ENCODE peak calls at places on chromosomes 2 and 18, in four cellular contexts. M is H1, G is mesenchymal stem cell, R is IMR-90. W is an unnamed sample. For H3K36me3, the result is how much of the 10 kb centered on the place peaks cover.

GRCh38 chr2:61689526-61689925 is 151.4 kb upstream of the XPO1 start:
- DNase-seq in M (no peak), G (peak), R (peak), W (no peak)

GRCh38 chr2:84338069-84338468 is 121.0 kb downstream of the SUCLG1 start:
- DNase-seq in M (no peak), G (no peak), R (no peak), W (no peak)

GRCh38 chr2:67841711-67842110 is 221.1 kb downstream of the C1D start:
- DNase-seq in M (no peak), G (no peak), R (no peak), W (no peak)

GRCh38 chr2:207819021-207819687 is 49.4 kb upstream of the FZD5 start:
- DNase-seq in M (no peak), G (no peak), R (no peak), W (no peak)

GRCh38 chr2:68749345-68749744 is 14.7 kb downstream of the ARHGAP25 start:
- DNase-seq in M (no peak), G (no peak), R (no peak), W (no peak)

GRCh38 chr2:72144746-72145657 is 2.7 kb downstream of the CYP26B1 start:
- DNase-seq in M (no peak), G (peak), R (no peak), W (peak)

GRCh38 chr18:24126155-24126947 is 12.5 kb upstream of the CABYR start:
- DNase-seq in M (no peak), G (no peak), R (peak), W (no peak)

GRCh38 chr2:15912203-15912602 is 28.1 kb upstream of the MYCN start:
- DNase-seq in M (no peak), G (peak), R (peak), W (no peak)

GRCh38 chr2:23625726-23626125 is 240.7 kb downstream of the KLHL29 start:
- DNase-seq in M (no peak), G (no peak), R (no peak), W (no peak)

GRCh38 chr2:27716301-27717069 is 52.8 kb downstream of the SLC4A1AP start:
- DNase-seq in M (no peak), G (no peak), R (no peak), W (no peak)

GRCh38 chr2:165681841-165682240 is 112.2 kb downstream of the GALNT3 start:
- DNase-seq in M (no peak), G (no peak), R (no peak), W (no peak)

GRCh38 chr18:56043691-56044090 is 455.7 kb upstream of the TCF4 start:
- DNase-seq in M (peak), G (no peak), R (no peak), W (no peak)

GRCh38 chr2:217923007-217923686 is 79.6 kb downstream of the TNS1 start:
- DNase-seq in M (no peak), G (no peak), R (no peak), W (no peak)

GRCh38 chr18:70469916-70470315 is 181.1 kb downstream of the SOCS6 start:
- DNase-seq in M (no peak), G (no peak), R (no peak), W (no peak)

GRCh38 chr18:6414723-6415362 is at the start of gene L3MBTL4:
- DNase-seq in M (no peak), G (no peak), R (no peak), W (no peak)

GRCh38 chr18:21109936-21110666 is 1.5 kb downstream of the ROCK1 start:
- DNase-seq in M (no peak), G (no peak), R (peak), W (no peak)

GRCh38 chr18:69659142-69659651 is 258.5 kb downstream of the DOK6 start:
- DNase-seq in M (no peak), G (no peak), R (no peak), W (no peak)

GRCh38 chr2:65639156-65639876 is 206.9 kb upstream of the SPRED2 start:
- DNase-seq in M (no peak), G (no peak), R (peak), W (no peak)

GRCh38 chr2:195009202-195009601 is 647.8 kb upstream of the SLC39A10 start:
- DNase-seq in M (no peak), G (no peak), R (peak), W (no peak)

GRCh38 chr2:176002684-176003225 is 688 bp upstream of the LNPK start:
- DNase-seq in M (no peak), G (no peak), R (peak), W (no peak)

GRCh38 chr2:88227446-88227845 is 57.3 kb downstream of the THNSL2 start:
- DNase-seq in M (no peak), G (no peak), R (no peak), W (no peak)

GRCh38 chr2:175690113-175690716 is 311.9 kb downstream of the LNPK start:
- DNase-seq in M (peak), G (peak), R (peak), W (peak)

GRCh38 chr18:22165049-22165602 is 4.3 kb upstream of the GATA6 start:
- DNase-seq in M (no peak), G (no peak), R (no peak), W (no peak)

GRCh38 chr2:64649626-64650025 is 4.1 kb downstream of the SERTAD2 start:
- DNase-seq in M (no peak), G (no peak), R (no peak), W (no peak)

GRCh38 chr2:73268831-73269685 is 15.2 kb downstream of the FBXO41 start:
- DNase-seq in M (peak), G (no peak), R (peak), W (no peak)

GRCh38 chr18:49476664-49477411 is 10.2 kb downstream of the C18orf32 start:
- DNase-seq in M (no peak), G (peak), R (peak), W (no peak)

GRCh38 chr18:77071711-77072292 is 60.8 kb downstream of the MBP start:
- DNase-seq in M (no peak), G (peak), R (peak), W (no peak)

GRCh38 chr2:36964496-36965058 is 1.8 kb downstream of the STRN start:
- DNase-seq in M (no peak), G (peak), R (no peak), W (no peak)

GRCh38 chr18:9734189-9734588 is 26.1 kb downstream of the RAB31 start:
- DNase-seq in M (no peak), G (no peak), R (no peak), W (no peak)

GRCh38 chr2:121731366-121731765 is 5.3 kb downstream of the NIFK start:
- DNase-seq in M (no peak), G (no peak), R (no peak), W (no peak)

GRCh38 chr18:63107171-63107850 is 212.3 kb downstream of the BCL2 start:
- DNase-seq in M (no peak), G (no peak), R (no peak), W (no peak)

GRCh38 chr18:23437357-23438045 is 15.6 kb upstream of the RIOK3 start:
- DNase-seq in M (peak), G (peak), R (peak), W (peak)

GRCh38 chr2:2909086-2910035 is 468.3 kb downstream of the EIPR1 start:
- DNase-seq in M (no peak), G (no peak), R (no peak), W (no peak)

GRCh38 chr18:41940506-41941215 is 14.4 kb upstream of the PIK3C3 start:
- DNase-seq in M (peak), G (peak), R (peak), W (no peak)

GRCh38 chr2:113273031-113273551 is 5.6 kb downstream of the PAX8 start:
- DNase-seq in M (no peak), G (peak), R (peak), W (peak)

GRCh38 chr2:102094917-102095316 is 47.6 kb upstream of the IL1R1 start:
- DNase-seq in M (no peak), G (peak), R (peak), W (no peak)

DNA sequence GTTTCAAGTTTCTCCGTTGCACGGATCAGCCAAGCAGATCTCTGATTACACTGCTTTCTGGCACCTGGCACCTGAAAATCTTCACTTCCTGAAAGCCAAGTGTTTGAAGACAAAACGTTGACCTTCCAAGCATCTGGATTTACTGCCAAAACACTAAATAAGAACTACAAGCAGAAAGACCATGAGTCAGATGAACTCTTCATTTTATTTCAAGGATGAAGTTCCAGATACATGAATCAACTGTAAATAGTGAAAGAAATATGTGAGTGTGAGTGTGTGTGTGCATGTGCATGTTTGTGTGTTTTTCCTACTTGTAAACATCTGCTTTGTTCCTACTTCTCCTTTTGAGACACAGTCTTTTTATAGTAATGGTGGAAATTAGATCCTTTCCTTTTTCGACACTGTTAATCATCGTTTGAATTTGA is 60.0 kb upstream of the DTNA start:
- DNase-seq in M (no peak), G (peak), R (peak), W (no peak)
- H2BK15ac ChIP-seq in M (no peak), G (no peak), R (no peak), W (no peak)

DNA sequence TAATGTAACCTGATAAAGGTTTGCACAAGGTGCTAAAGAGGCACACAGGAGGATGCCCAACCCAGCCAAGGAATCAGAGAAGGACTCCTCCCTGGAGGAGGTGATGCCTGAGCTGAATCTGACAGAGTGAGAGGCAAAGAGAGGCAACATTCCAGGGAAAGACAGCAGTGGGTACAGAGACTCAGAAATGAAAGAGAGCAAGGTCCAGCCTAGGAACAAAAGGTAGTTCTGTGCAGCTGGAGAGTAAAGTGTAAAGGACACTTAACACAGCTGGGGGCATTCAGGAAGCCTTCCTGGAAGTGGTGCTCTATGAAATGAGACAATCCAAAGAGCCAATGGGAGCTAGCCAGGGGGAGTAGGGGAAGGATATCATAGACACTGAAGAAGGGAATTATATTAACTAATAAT is 181.0 kb upstream of the GLI2 start:
- DNase-seq in M (no peak), G (no peak), R (no peak), W (no peak)
- H3K14ac ChIP-seq in M (no peak), G (no peak), R (peak), W (no peak)

GRCh38 chr2:219282943-219283581 is 3.9 kb downstream of the DNAJB2 start:
- DNase-seq in M (no peak), G (no peak), R (no peak), W (no peak)

GRCh38 chr2:219280682-219281081 is 1.5 kb downstream of the DNAJB2 start:
- DNase-seq in M (no peak), G (no peak), R (no peak), W (no peak)

GRCh38 chr2:219279916-219280516 is 850 bp downstream of the DNAJB2 start:
- DNase-seq in M (no peak), G (no peak), R (no peak), W (no peak)

GRCh38 chr2:219282375-219282774 is 3.2 kb downstream of the DNAJB2 start:
- DNase-seq in M (no peak), G (no peak), R (no peak), W (no peak)

GRCh38 chr2:219281588-219281987 is 2.4 kb downstream of the DNAJB2 start:
- DNase-seq in M (no peak), G (no peak), R (no peak), W (no peak)
- H3K36me3 ChIP-seq in M (under half), G (half or more), R (half or more), W (under half)

GRCh38 chr2:148645925-148646559 is 1.5 kb downstream of the EPC2 start:
- DNase-seq in M (no peak), G (peak), R (peak), W (no peak)
- H2BK15ac ChIP-seq in M (no peak), G (no peak), R (no peak), W (no peak)

DNA sequence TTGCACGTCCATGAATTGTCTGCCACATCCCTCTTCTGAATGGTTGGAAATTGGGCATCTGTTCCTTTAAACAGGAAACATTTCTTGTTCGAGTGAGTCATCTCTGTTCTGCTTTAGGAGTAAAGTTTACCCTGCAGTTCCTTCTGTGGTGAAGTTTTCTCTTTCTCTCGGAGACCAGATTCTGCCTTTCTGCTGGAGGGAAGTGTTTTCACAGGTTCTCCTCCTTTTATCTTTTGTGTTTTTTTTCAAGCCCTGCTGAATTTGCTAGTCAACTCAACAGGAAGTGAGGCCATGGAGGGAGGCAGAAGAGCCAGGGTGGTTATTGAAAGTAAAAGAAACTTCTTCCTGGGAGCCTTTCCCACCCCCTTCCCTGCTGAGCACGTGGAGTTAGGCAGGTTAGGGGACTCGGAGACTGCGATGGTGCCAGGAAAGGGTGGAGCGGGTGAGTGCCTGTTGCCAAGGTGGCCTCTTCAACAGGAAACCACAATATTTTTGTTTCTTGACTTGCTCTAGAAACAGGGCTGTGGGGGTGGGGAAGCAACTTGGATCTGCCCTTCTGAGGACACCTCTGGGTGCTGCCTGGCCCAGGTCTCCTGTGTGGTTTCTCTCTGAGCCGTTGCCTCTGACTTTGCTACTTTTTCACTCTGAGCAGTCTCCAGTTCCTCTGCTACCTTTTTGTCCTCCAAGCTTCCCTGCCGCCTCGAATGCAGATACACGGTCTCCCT is 2.2 kb upstream of the CASP8 start:
- DNase-seq in M (no peak), G (peak), R (peak), W (no peak)
- H3K14ac ChIP-seq in M (no peak), G (peak), R (peak), W (no peak)

DNA sequence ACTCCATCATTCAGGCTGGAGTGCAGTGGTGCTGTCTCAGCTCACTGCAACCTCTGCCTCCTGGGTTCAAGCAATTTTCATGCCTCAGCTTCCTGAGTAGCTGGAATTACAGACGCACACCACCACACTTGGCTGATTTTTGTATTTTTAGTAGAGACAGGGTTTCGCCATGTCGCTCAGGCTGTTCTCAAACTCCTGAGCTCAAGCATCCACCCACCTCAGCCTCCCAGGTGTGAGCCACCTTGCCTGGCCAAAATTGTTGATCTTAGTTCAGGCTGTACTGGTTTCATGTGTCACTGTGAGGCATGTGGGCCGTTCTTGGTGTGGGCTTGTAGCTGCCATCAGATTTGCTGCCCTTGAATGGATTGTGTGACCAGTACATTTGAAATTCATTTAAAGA is 18.1 kb downstream of the CD8A start:
- DNase-seq in M (no peak), G (no peak), R (no peak), W (no peak)
- H3K36me3 ChIP-seq in M (under half), G (half or more), R (under half), W (half or more)

DNA sequence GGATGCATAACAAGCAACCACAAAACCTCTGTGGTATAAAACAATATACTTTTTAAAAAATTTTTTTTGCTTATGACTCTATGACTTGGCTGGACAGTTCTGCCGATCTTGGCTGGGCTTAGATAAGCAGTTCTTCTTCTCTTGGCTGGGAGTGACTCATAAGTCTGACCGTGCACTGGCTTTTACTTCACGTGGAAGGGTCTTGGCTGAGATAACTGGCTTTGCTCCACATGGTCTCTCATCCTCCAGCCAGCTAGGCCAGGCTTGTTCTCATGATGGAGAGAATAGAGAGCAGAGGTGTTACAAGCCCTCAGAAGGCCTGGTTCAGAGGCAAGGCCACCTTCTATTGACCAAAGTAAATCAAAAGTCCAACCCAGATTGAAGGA is 178.9 kb upstream of the SERPINE2 start:
- DNase-seq in M (no peak), G (no peak), R (peak), W (no peak)
- H2BK15ac ChIP-seq in M (no peak), G (no peak), R (no peak), W (no peak)

DNA sequence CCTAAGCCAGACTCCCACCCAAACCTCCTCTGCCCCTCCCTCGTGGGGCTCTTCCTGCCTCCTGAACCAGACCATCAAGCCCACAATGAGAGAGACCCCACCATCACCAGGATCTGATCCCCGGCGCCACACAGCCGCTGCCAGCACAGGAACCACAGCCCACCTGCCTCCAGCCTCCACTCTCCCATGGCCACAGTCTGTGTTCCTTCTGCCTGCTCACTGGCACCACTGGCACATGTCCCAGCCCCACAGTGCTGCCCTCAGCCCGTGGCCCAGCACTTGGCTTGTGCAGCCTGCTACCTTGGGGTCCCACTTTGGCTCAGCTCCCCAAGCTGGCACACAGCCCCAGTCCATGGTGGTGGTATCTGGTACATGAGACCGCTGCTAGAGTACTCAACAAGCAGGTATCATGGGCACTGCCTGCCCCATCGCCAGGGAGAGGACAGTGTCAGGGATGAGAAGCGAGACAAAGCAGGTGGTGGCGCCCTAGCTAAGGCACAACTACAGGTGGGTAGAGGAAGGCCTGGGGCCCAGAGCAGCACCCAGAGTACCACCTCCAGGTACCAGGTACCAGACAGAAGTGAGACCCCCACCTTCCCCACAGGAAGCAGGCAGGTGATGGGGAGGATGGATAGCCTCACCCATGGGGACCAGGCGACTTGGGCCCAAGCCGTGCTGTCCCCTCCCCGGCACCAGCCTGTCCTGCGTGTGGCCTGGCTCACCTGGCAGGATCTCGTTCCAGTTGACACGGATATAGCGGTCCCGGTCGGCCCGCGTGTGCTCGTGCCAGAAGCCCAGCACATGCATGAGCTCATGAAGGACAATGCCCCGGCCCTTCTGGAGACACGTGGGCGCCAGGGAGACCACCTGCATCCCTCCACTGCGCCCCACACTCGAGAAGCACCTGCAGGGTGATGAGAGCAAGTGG is 6.2 kb downstream of the ASTL start:
- DNase-seq in M (no peak), G (no peak), R (no peak), W (no peak)
- H3K14ac ChIP-seq in M (no peak), G (no peak), R (no peak), W (peak)